ENCODE peak calls at places on chromosome 7, in five cellular contexts. U is H1, X is HCT116, H is fibroblast of lung, E is neural progenitor cell. N is an unnamed sample.

GRCh38 chr7:45120-46090 is 147.0 kb upstream of the FAM20C start:
- DNase-seq in H (no peak), U (no peak), E (no peak), X (no peak), N (no peak)

GRCh38 chr7:49294611-49295010 is 370.3 kb downstream of the CDC14C start:
- DNase-seq in E (no peak), X (no peak), H (no peak), U (no peak), N (no peak)

GRCh38 chr7:46032936-46033335 is 111.9 kb upstream of the IGFBP3 start:
- DNase-seq in E (no peak), H (no peak), U (no peak), X (no peak), N (no peak)

GRCh38 chr7:5420841-5421625 is 2.6 kb downstream of the TNRC18 start:
- DNase-seq in H (no peak), U (peak), X (no peak), E (peak), N (peak)

GRCh38 chr7:16098058-16098457 is 323.3 kb downstream of the CRPPA start:
- DNase-seq in U (no peak), H (peak), X (no peak), E (no peak), N (no peak)

GRCh38 chr7:114843102-114843501 is 78.8 kb upstream of the MDFIC start:
- DNase-seq in H (no peak), U (no peak), X (no peak), E (no peak), N (no peak)

GRCh38 chr7:142188846-142189245 is 69.0 kb downstream of the PRSS58 start:
- DNase-seq in X (peak), H (no peak), U (no peak), E (no peak), N (peak)

GRCh38 chr7:6271694-6272371 is 591 bp downstream of the CYTH3 start:
- DNase-seq in H (no peak), E (no peak), U (peak), X (no peak), N (peak)

GRCh38 chr7:4145576-4145975 is 536.5 kb upstream of the FOXK1 start:
- DNase-seq in X (no peak), H (no peak), E (no peak), U (no peak), N (no peak)

GRCh38 chr7:49927581-49927980 is 154.1 kb downstream of the VWC2 start:
- DNase-seq in H (no peak), X (no peak), E (no peak), U (no peak), N (no peak)

GRCh38 chr7:30988346-30989005 is 24.7 kb downstream of the GHRHR start:
- DNase-seq in H (no peak), X (no peak), U (peak), E (peak), N (no peak)

GRCh38 chr7:34109936-34110626 is 204.7 kb downstream of the BMPER start:
- DNase-seq in E (no peak), U (no peak), H (no peak), X (no peak), N (no peak)

GRCh38 chr7:29841926-29842671 is 35.8 kb downstream of the WIPF3 start:
- DNase-seq in E (no peak), U (no peak), H (no peak), X (no peak), N (no peak)

GRCh38 chr7:71237945-71238344 is 106.0 kb downstream of the GALNT17 start:
- DNase-seq in U (no peak), E (peak), H (no peak), X (no peak), N (no peak)

GRCh38 chr7:31553636-31554035 is 39.7 kb downstream of the ITPRID1 start:
- DNase-seq in U (no peak), X (no peak), E (no peak), H (no peak), N (no peak)

GRCh38 chr7:116630932-116631449 is 41.0 kb upstream of the MET start:
- DNase-seq in X (peak), E (peak), H (peak), U (no peak), N (peak)

GRCh38 chr7:137933270-137934017 is 68.4 kb downstream of the CREB3L2 start:
- DNase-seq in H (peak), U (no peak), E (no peak), X (no peak), N (peak)

GRCh38 chr7:17681965-17682364 is 258.3 kb downstream of the SNX13 start:
- DNase-seq in H (no peak), E (no peak), X (no peak), U (no peak), N (no peak)

GRCh38 chr7:29270979-29271658 is 76.5 kb downstream of the CHN2 start:
- DNase-seq in U (no peak), E (no peak), X (no peak), H (no peak), N (peak)

GRCh38 chr7:7416031-7416968 is 119.4 kb downstream of the COL28A1 start:
- DNase-seq in U (no peak), X (no peak), E (no peak), H (peak), N (no peak)

GRCh38 chr7:143901360-143901709 is 641 bp downstream of the TCAF1 start:
- DNase-seq in E (no peak), H (no peak), X (no peak), U (peak), N (no peak)

GRCh38 chr7:117020605-117021002 is 67.3 kb downstream of the ST7 start:
- DNase-seq in H (no peak), X (no peak), U (no peak), E (peak), N (no peak)

GRCh38 chr7:158705234-158705890 is 758 bp upstream of the NCAPG2 start:
- DNase-seq in E (peak), H (no peak), X (no peak), U (peak), N (no peak)

GRCh38 chr7:35647171-35647574 is 47.8 kb downstream of the HERPUD2 start:
- DNase-seq in U (no peak), X (no peak), E (peak), H (peak), N (peak)

GRCh38 chr7:135723411-135723810 is 4.6 kb downstream of the SLC13A4 start:
- DNase-seq in X (no peak), H (no peak), E (no peak), U (no peak), N (no peak)

DNA sequence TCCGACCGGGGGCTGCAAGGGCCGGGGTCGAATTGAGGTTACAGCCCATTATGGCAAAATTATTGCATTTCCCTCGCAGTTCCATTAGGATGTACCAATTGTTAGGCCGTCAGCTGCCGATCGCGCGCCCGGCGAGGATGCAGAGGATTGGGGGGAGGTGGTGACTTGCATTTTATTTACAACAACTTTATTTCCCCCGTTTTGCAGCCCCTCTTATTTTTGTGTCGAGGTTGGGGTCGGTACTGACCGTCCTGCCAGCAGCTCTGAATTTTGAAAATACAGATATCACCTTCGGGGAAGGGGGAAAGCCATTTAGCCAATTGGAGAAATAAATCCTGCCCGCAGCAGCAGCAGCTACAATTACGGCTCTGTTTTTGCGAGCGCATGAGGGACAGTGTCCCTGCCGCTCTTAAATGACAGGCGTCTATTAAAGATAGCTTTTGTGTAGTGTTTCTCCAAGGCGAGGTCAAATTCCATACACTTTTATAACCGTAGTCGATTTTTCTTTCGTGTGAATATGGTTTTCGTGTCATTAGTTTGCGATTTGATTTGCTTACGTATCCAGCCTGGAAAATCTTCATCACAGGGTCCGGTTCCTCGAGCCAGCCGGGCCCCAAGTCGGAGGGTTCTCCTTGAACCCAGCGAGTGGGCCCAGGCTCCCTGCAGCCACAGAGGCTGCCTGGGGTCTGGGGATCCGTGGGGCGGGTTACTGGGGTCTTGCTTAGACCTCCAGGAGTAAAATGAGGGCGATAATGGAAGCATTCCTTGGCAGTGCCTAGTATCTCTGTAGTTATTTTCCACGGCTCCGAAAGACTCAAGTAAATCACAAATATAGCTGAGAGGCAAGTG is 693 bp upstream of the HOXA5 start:
- DNase-seq in H (peak), X (no peak), E (no peak), U (no peak), N (no peak)
- TF ChIP-seq EZH2 in H (no peak), X (no peak), E (no peak), U (no peak), N (no peak)

GRCh38 chr7:156014201-156014600 is 201.9 kb upstream of the SHH start:
- DNase-seq in X (no peak), H (no peak), U (peak), E (no peak), N (no peak)

GRCh38 chr7:156017431-156017830 is 205.2 kb upstream of the SHH start:
- DNase-seq in E (no peak), X (no peak), U (peak), H (no peak), N (no peak)

GRCh38 chr7:156017916-156018700 is 205.8 kb upstream of the SHH start:
- DNase-seq in E (no peak), U (peak), H (no peak), X (no peak), N (no peak)

GRCh38 chr7:156014808-156015207 is 202.5 kb upstream of the SHH start:
- DNase-seq in U (no peak), H (no peak), E (no peak), X (no peak), N (no peak)

GRCh38 chr7:156015237-156016020 is 203.2 kb upstream of the SHH start:
- DNase-seq in H (no peak), X (no peak), U (peak), E (no peak), N (no peak)
- H3K27ac ChIP-seq in H (no peak), X (no peak), U (no peak), E (no peak), N (no peak)

DNA sequence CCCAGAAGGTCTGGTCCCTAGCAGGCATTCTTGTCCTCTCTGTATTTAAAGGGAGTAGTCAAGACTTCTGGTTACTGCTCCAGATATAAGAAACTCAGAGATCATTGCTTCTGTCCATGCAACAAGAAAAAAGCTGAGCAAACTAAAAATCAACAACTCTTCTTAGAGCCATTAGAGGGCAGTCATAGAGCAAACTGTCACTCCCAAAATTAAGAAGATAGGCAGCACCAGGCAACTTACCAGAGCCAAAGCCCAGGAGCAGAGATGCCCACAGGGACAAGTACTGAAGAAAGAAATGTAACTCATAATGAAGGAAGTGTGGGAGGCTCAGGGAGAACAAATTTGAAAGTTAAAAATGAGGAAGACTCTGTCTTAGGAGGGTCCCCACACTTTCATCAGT is 472.9 kb upstream of the COBL start:
- DNase-seq in E (peak), X (no peak), H (no peak), U (no peak), N (no peak)
- TF ChIP-seq CTCF in E (peak), X (no peak), H (no peak), U (no peak), N (no peak)

GRCh38 chr7:97018126-97018601 is 6.5 kb downstream of the DLX5 start:
- DNase-seq in E (peak), U (peak), H (no peak), X (no peak), N (no peak)

GRCh38 chr7:97017197-97018125 is 7.2 kb downstream of the DLX5 start:
- DNase-seq in X (no peak), H (no peak), E (peak), U (no peak), N (peak)

GRCh38 chr7:97019710-97020109 is 4.9 kb downstream of the DLX5 start:
- DNase-seq in U (no peak), H (no peak), E (no peak), X (no peak), N (peak)

GRCh38 chr7:97020601-97021442 is 3.8 kb downstream of the DLX5 start:
- DNase-seq in X (no peak), H (no peak), U (peak), E (peak), N (peak)

DNA sequence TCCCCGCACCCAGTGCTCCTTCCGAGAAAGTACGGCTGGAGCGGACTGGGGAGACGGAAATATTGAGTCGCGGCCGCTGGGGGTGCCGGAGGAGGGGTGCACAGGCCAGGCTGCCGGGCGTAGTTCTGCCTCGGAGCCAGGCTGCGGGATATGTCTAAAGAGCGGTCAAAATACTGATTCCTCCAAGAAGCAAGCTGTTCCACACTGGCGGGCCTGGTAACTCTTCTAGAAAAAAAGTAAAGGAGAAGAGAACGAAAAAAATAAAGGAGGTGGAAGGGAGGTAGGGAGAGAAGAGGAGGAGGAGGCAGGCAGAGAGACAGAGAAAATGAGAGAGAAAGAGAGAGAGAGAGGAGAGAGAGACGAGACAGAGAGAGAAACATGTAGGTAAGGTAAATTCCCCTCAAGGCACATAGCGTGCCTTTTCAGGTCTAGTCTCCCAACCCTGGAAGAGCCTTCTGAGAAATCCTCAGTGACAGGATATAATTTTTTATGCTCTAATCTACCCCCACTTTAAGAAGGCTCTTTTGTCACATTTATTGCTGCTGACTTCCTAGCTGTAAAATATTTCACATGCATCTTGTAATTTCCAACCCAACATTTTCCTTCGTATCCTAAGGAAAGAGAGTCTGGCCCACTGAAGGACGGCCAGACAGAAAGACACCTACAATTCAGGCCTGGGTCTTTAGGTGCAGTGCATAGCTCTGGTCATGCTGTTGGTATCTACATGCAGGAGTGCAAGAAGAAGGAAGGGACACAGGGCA is 5.7 kb downstream of the DLX5 start:
- DNase-seq in U (no peak), E (peak), H (no peak), X (no peak), N (peak)
- TF ChIP-seq EZH2 in U (peak), E (peak), H (no peak), X (no peak), N (peak)

DNA sequence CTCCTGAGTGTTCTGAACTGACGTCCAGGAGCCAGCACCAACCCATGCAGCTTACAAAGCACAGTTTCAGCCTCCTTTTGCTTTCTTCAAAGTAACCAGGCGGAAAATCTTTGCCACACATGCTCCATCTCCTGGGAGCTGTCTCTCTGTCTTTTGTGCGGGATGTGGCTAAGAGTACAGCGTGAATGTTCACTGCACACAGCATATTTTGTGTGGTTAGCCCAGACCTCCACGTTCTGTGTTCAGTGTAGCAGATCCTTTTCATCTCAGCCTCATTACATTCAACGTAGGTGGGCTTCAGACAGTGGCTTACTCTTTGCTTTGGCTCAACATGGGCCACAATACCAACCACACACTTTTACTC is 200.8 kb downstream of the TNS3 start:
- DNase-seq in U (no peak), H (no peak), X (no peak), E (peak), N (no peak)
- H3K27ac ChIP-seq in U (no peak), H (no peak), X (no peak), E (peak), N (no peak)